ENCODE peak calls at places on chromosomes 2 and 18, in eight cellular contexts. M, Y, N, J, K, Z, P and O are unnamed samples.

GRCh38 chr18:75846321-75846720 is 418.8 kb upstream of the SMIM21 start:
- DNase-seq in Y (no peak), K (no peak), Z (no peak), P (no peak), M (no peak), J (no peak), N (no peak), O (no peak)

GRCh38 chr2:70090706-70091334 is 3.5 kb downstream of the PCBP1 start:
- DNase-seq in K (no peak), P (no peak), J (no peak), N (no peak), M (no peak), Z (no peak), Y (no peak), O (no peak)

GRCh38 chr2:138078153-138078552 is 113.9 kb downstream of the HNMT start:
- DNase-seq in J (peak), Y (no peak), K (no peak), N (no peak), M (no peak), Z (peak), P (no peak), O (no peak)

GRCh38 chr2:211837706-211838105 is 700.9 kb downstream of the ERBB4 start:
- DNase-seq in N (no peak), Z (no peak), P (no peak), Y (no peak), K (no peak), J (no peak), M (no peak), O (no peak)

GRCh38 chr2:181586569-181587076 is 70.3 kb downstream of the CERKL start:
- DNase-seq in M (no peak), P (peak), Z (no peak), Y (no peak), J (no peak), K (no peak), N (no peak), O (peak)

GRCh38 chr2:202932425-202933138 is 20.5 kb downstream of the CARF start:
- DNase-seq in Y (no peak), M (no peak), P (no peak), N (peak), K (no peak), Z (no peak), J (no peak), O (no peak)

GRCh38 chr2:217552081-217552480 is 450.7 kb downstream of the TNS1 start:
- DNase-seq in J (no peak), N (no peak), P (no peak), K (no peak), Z (no peak), Y (no peak), M (no peak), O (no peak)

GRCh38 chr2:14951569-14952285 is 319.2 kb downstream of the LRATD1 start:
- DNase-seq in Z (no peak), N (no peak), P (no peak), K (no peak), J (no peak), Y (no peak), M (no peak), O (no peak)

GRCh38 chr2:120502357-120502756 is 156.4 kb downstream of the INHBB start:
- DNase-seq in P (no peak), J (no peak), K (no peak), M (no peak), Y (no peak), Z (no peak), N (no peak), O (no peak)

GRCh38 chr18:34023471-34023870 is 201.2 kb downstream of the NOL4 start:
- DNase-seq in N (no peak), K (no peak), Y (no peak), J (no peak), Z (no peak), M (no peak), P (no peak), O (no peak)

GRCh38 chr18:12744103-12744502 is 41.3 kb downstream of the PSMG2 start:
- DNase-seq in Z (no peak), M (no peak), N (no peak), P (no peak), Y (no peak), J (no peak), K (peak), O (peak)

GRCh38 chr18:25144835-25145234 is 207.1 kb downstream of the ZNF521 start:
- DNase-seq in J (no peak), Y (no peak), M (no peak), K (no peak), P (no peak), N (no peak), Z (peak), O (no peak)

GRCh38 chr2:10982931-10983701 is 71.4 kb downstream of the KCNF1 start:
- DNase-seq in J (no peak), Y (no peak), P (no peak), K (no peak), N (no peak), Z (no peak), M (no peak), O (no peak)